ENCODE peak calls at places on chromosomes 4 and X, in five cellular contexts. E, K, X, V and G are unnamed samples.

GRCh38 chrX:46713672-46714487 is 45.0 kb downstream of the SLC9A7 start:
- DNase-seq in E (no peak), K (peak; percentile 22), X (no peak), V (no peak), G (no peak)

GRCh38 chr4:137960371-137961050 is 281.6 kb downstream of the SLC7A11 start:
- DNase-seq in E (no peak), K (peak; percentile 92), X (peak; percentile 87), V (no peak), G (no peak)

GRCh38 chrX:41718481-41719245 is 5.3 kb upstream of the GPR82 start:
- DNase-seq in E (no peak), K (no peak), X (no peak), V (peak; percentile 93), G (peak; percentile 83)

GRCh38 chr4:182367153-182367552 is 124.0 kb downstream of the TENM3 start:
- DNase-seq in E (no peak), K (no peak), X (no peak), V (no peak), G (no peak)

GRCh38 chr4:176794151-176794550 is 1.4 kb upstream of the VEGFC start:
- DNase-seq in E (no peak), K (peak; percentile 98), X (peak; percentile 96), V (no peak), G (no peak)

GRCh38 chr4:141637565-141637964 is 1.2 kb downstream of the IL15 start:
- DNase-seq in E (no peak), K (no peak), X (peak; percentile 36), V (no peak), G (no peak)

GRCh38 chr4:18388029-18388428 is 366.5 kb upstream of the LCORL start:
- DNase-seq in E (no peak), K (no peak), X (no peak), V (no peak), G (no peak)

GRCh38 chrX:5449323-5449722 is 779.3 kb downstream of the NLGN4X start:
- DNase-seq in E (no peak), K (no peak), X (no peak), V (no peak), G (no peak)

GRCh38 chr4:8188743-8189550 is 10.1 kb upstream of the SH3TC1 start:
- DNase-seq in E (no peak), K (no peak), X (peak; percentile 48), V (no peak), G (no peak)

GRCh38 chr4:8185930-8186329 is 13.2 kb upstream of the SH3TC1 start:
- DNase-seq in E (no peak), K (no peak), X (no peak), V (no peak), G (no peak)

GRCh38 chr4:8188085-8188484 is 11.0 kb upstream of the SH3TC1 start:
- DNase-seq in E (no peak), K (no peak), X (no peak), V (no peak), G (no peak)

GRCh38 chr4:8185280-8185679 is 13.8 kb upstream of the SH3TC1 start:
- DNase-seq in E (no peak), K (peak; percentile 84), X (peak; percentile 51), V (no peak), G (no peak)

GRCh38 chr4:8186883-8187282 is 12.2 kb upstream of the SH3TC1 start:
- DNase-seq in E (no peak), K (no peak), X (no peak), V (no peak), G (no peak)
- TF ChIP-seq CTCF in E (no peak), K (no peak), X (no peak), V (no peak), G (no peak)

GRCh38 chrX:115423091-115423490 is 133.6 kb downstream of the LUZP4 start:
- DNase-seq in E (no peak), K (no peak), X (no peak), V (no peak), G (no peak)
- H3K9ac ChIP-seq in E (no peak overlapping the region), K (no peak overlapping the region), X (no peak overlapping the region), V (no peak overlapping the region), G (no peak overlapping the region)

DNA sequence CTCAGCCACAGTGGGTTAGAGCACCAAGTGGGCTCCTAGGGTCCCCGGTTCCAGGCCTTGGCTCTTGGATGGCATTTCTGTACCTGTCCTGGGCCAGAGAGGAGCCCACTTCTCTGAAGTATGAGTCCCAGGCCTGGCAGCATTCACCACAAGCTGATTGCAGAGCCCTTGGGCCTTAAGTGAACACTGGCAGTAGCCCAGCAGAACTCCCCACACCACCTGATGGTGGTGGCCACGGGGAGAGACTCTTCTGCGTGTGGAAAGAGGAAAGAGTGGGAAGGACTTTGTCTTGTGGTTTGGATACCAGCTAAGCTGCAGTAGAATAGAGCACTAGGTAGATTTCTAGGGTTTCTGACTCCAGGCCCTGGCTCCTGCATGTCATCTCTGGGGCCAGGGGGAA is 104.8 kb downstream of the DLG3 start:
- DNase-seq in E (no peak), K (no peak), X (no peak), V (no peak), G (no peak)
- H3K4me2 ChIP-seq in E (no peak overlapping the region), K (no peak overlapping the region), X (no peak overlapping the region), V (no peak overlapping the region), G (no peak overlapping the region)

GRCh38 chr4:128818442-128818841 is 8.9 kb downstream of the JADE1 start:
- DNase-seq in E (no peak), K (no peak), X (no peak), V (no peak), G (no peak)

GRCh38 chr4:128820631-128821119 is 11.2 kb downstream of the JADE1 start:
- DNase-seq in E (no peak), K (no peak), X (no peak), V (no peak), G (no peak)

GRCh38 chr4:128823025-128823661 is 13.6 kb downstream of the JADE1 start:
- DNase-seq in E (peak; percentile 21), K (peak; percentile 98), X (peak; percentile 92), V (no peak), G (no peak)

GRCh38 chr4:128821151-128821550 is 11.7 kb downstream of the JADE1 start:
- DNase-seq in E (no peak), K (no peak), X (no peak), V (no peak), G (no peak)

GRCh38 chr4:128819082-128819742 is 9.7 kb downstream of the JADE1 start:
- DNase-seq in E (no peak), K (peak; percentile 33), X (no peak), V (no peak), G (no peak)
- TF ChIP-seq CTCF in E (no peak), K (no peak), X (no peak), V (no peak), G (no peak)

GRCh38 chrX:103586659-103587058 is 1.3 kb downstream of the TCEAL4 start:
- DNase-seq in E (no peak), K (no peak), X (no peak), V (no peak), G (no peak)
- H3K9ac ChIP-seq in E (no peak overlapping the region), K (peak overlapping the region; percentile 98), X (no peak overlapping the region), V (no peak overlapping the region), G (no peak overlapping the region)

GRCh38 chrX:71637253-71637618 is 18.9 kb upstream of the CXCR3 start:
- DNase-seq in E (no peak), K (peak; percentile 35), X (peak; percentile 7), V (no peak), G (no peak)
- H3K4me2 ChIP-seq in E (no peak overlapping the region), K (no peak overlapping the region), X (no peak overlapping the region), V (no peak overlapping the region), G (no peak overlapping the region)